ENCODE peak calls at places on chromosomes 4 and X, in five cellular contexts. Q is mammary epithelial cell, K is colonic mucosa, L is MM.1S, O is astrocyte. N is an unnamed sample. For H3K9me3, the result is how much of the 10 kb centered on the place peaks cover.

GRCh38 chr4:87567191-87567590 is 38.0 kb upstream of the SPARCL1 start:
- DNase-seq in L (no peak), K (no peak), Q (no peak), O (no peak), N (no peak)

GRCh38 chrX:39939678-39940077 is 158.1 kb downstream of the BCOR start:
- DNase-seq in O (no peak), L (no peak), K (no peak), Q (no peak), N (no peak)

GRCh38 chr4:151940290-151940689 is 179.5 kb upstream of the GATB start:
- DNase-seq in Q (no peak), O (no peak), L (peak), K (no peak), N (no peak)

GRCh38 chr4:172709376-172709775 is 459.2 kb upstream of the GALNT7 start:
- DNase-seq in L (no peak), O (no peak), K (no peak), Q (no peak), N (peak)

GRCh38 chrX:65751511-65751910 is 84.1 kb downstream of the MSN start:
- DNase-seq in O (no peak), K (no peak), L (no peak), Q (no peak), N (no peak)

GRCh38 chrX:22122510-22122909 is 90.4 kb downstream of the PHEX start:
- DNase-seq in O (peak), L (no peak), Q (peak), K (no peak), N (no peak)

GRCh38 chr4:148258526-148258925 is 183.7 kb downstream of the NR3C2 start:
- DNase-seq in K (no peak), Q (no peak), O (no peak), L (no peak), N (no peak)

GRCh38 chr4:179196511-179196910 is 1754.3 kb upstream of the AGA start:
- DNase-seq in L (no peak), K (no peak), Q (no peak), O (peak), N (no peak)

GRCh38 chrX:40244116-40244515 is 146.4 kb upstream of the BCOR start:
- DNase-seq in L (no peak), K (no peak), Q (no peak), O (no peak), N (no peak)

GRCh38 chr4:153296424-153296823 is 48.1 kb upstream of the MND1 start:
- DNase-seq in K (peak), O (peak), Q (peak), L (no peak), N (no peak)

GRCh38 chr4:1603413-1604135 is 80.5 kb downstream of the FAM53A start:
- DNase-seq in K (no peak), Q (no peak), L (no peak), O (no peak), N (no peak)

GRCh38 chr4:98000940-98001339 is 142.3 kb downstream of the STPG2 start:
- DNase-seq in L (no peak), O (no peak), Q (no peak), K (no peak), N (no peak)

GRCh38 chrX:10769165-10769564 is 148.8 kb upstream of the MID1 start:
- DNase-seq in L (peak), K (no peak), O (peak), Q (peak), N (no peak)

GRCh38 chr4:101419324-101420135 is 72.2 kb upstream of the PPP3CA start:
- DNase-seq in Q (no peak), O (peak), L (peak), K (peak), N (no peak)

GRCh38 chrX:144801786-144802185 is 445.5 kb upstream of the SPANXN1 start:
- DNase-seq in O (no peak), L (no peak), K (no peak), Q (peak), N (no peak)

GRCh38 chr4:170391066-170391754 is 301.5 kb upstream of the AADAT start:
- DNase-seq in L (no peak), K (no peak), O (peak), Q (peak), N (no peak)

GRCh38 chr4:71992571-71992970 is 39.2 kb upstream of the NPFFR2 start:
- DNase-seq in O (peak), Q (peak), K (no peak), L (peak), N (no peak)
- H3K9me3 ChIP-seq in O (under half), Q (under half), K (under half), L (under half), N (under half)

GRCh38 chr4:94506822-94507221 is 55.1 kb downstream of the PDLIM5 start:
- DNase-seq in Q (no peak), L (no peak), K (peak), O (no peak), N (no peak)

GRCh38 chr4:94507708-94508107 is 56.0 kb downstream of the PDLIM5 start:
- DNase-seq in K (peak), O (peak), Q (peak), L (no peak), N (no peak)

GRCh38 chr4:94508841-94509240 is 57.1 kb downstream of the PDLIM5 start:
- DNase-seq in O (no peak), K (no peak), Q (no peak), L (no peak), N (no peak)

GRCh38 chr4:94507281-94507680 is 55.5 kb downstream of the PDLIM5 start:
- DNase-seq in O (no peak), K (no peak), L (no peak), Q (peak), N (no peak)

GRCh38 chr4:94508256-94508655 is 56.5 kb downstream of the PDLIM5 start:
- DNase-seq in L (no peak), Q (no peak), O (no peak), K (no peak), N (no peak)
- H3K27ac ChIP-seq in L (no peak), Q (peak), O (peak), K (peak), N (no peak)

DNA sequence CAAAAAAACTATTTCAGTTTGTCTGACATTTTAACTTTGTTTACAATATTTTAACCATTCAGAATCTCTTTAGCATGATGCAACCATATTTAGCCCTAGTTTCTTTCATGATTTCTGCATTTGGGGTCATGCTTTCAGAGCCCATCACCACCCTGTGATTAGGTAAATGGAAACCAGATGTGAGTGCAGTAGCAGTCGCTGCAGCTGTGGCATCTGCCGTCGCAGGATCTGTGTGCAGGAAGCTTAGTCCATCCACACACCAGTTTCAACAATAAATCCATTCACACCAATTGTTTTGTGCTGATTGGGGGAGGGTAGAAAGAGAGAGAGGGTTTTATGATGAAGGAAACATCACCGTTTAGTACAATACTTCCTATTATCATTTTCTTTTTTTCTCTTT is 130.5 kb downstream of the CPEB2 start:
- DNase-seq in L (no peak), Q (no peak), K (no peak), O (no peak), N (no peak)
- H3K9ac ChIP-seq in L (no peak), Q (no peak), K (no peak), O (no peak), N (no peak)

DNA sequence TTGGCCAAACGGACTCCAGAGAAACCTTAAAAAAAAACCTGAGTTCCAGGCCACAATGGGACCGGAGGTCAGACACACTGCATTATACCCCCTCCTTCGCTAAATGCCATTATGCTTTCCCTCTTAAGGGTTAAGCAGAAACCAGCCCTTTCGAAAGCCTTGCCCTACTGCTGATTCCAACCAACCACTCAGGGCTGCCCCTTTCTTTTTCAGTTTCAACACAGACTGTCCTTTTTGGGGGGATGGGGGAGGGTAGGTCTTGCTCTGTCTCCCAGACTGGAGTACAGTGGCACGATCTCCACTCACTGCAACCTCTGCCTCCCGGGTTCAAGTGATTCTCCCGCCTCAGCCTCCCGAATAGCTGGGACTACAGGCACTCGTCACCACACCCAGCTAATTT is 49.5 kb upstream of the MAN2B2 start:
- DNase-seq in Q (no peak), K (no peak), L (no peak), O (no peak), N (no peak)
- H3K9me3 ChIP-seq in Q (under half), K (under half), L (under half), O (under half), N (under half)